ENCODE peak calls at places on chromosomes 11 and 22, in nine cellular contexts. J, W, R, Q, T, U, C, K and G are unnamed samples.

GRCh38 chr11:59766542-59766941 is 11.4 kb downstream of the STX3 start:
- DNase-seq in R (no peak), T (no peak), W (peak), K (no peak), C (no peak), U (no peak), Q (no peak), J (peak), G (no peak)

GRCh38 chr11:23413057-23413456 is 552.8 kb upstream of the CCDC179 start:
- DNase-seq in J (no peak), U (no peak), K (no peak), C (no peak), W (no peak), R (no peak), T (no peak), Q (no peak), G (no peak)

GRCh38 chr22:23750744-23751440 is at the start of gene ZNF70:
- DNase-seq in J (peak), U (no peak), C (no peak), K (peak), Q (peak), W (peak), T (peak), R (peak), G (peak)

GRCh38 chr22:23054531-23055257 is 15.6 kb upstream of the GNAZ start:
- DNase-seq in T (no peak), W (peak), Q (no peak), J (peak), U (no peak), K (no peak), C (peak), R (no peak), G (no peak)

GRCh38 chr11:2704356-2704755 is 4.6 kb upstream of the KCNQ1OT1 start:
- DNase-seq in W (no peak), J (no peak), T (no peak), R (no peak), K (no peak), U (no peak), Q (peak), C (no peak), G (no peak)

GRCh38 chr11:108825381-108825780 is 160.5 kb downstream of the DDX10 start:
- DNase-seq in T (no peak), J (no peak), K (no peak), R (no peak), U (no peak), C (no peak), W (no peak), Q (no peak), G (no peak)

GRCh38 chr11:126543691-126544090 is 188.2 kb downstream of the ST3GAL4 start:
- DNase-seq in K (no peak), U (no peak), C (no peak), Q (no peak), R (no peak), T (no peak), W (no peak), J (no peak), G (no peak)

GRCh38 chr22:29195118-29195963 is 10.4 kb upstream of the EMID1 start:
- DNase-seq in C (no peak), U (no peak), R (no peak), J (no peak), K (no peak), T (no peak), W (peak), Q (peak), G (no peak)

GRCh38 chr11:104858882-104859735 is 39.2 kb downstream of the CASP12 start:
- DNase-seq in C (no peak), R (no peak), T (no peak), W (no peak), J (no peak), U (no peak), K (no peak), Q (no peak), G (no peak)

GRCh38 chr22:32850157-32850556 is 48.7 kb downstream of the TIMP3 start:
- DNase-seq in W (no peak), R (no peak), K (no peak), J (no peak), U (no peak), Q (no peak), C (no peak), T (no peak), G (no peak)

GRCh38 chr11:65172600-65172999 is 2.6 kb downstream of the SPDYC start:
- DNase-seq in C (no peak), U (no peak), J (no peak), Q (no peak), T (no peak), W (no peak), R (no peak), K (no peak), G (no peak)

GRCh38 chr11:113550179-113550578 is 75.0 kb upstream of the DRD2 start:
- DNase-seq in J (no peak), C (no peak), W (no peak), U (no peak), K (no peak), T (no peak), Q (no peak), R (no peak), G (no peak)

GRCh38 chr11:119484741-119485605 is 62.0 kb upstream of the THY1 start:
- DNase-seq in Q (peak), C (peak), K (no peak), W (peak), R (no peak), T (no peak), J (peak), U (no peak), G (peak)

GRCh38 chr11:78715639-78716311 is 141.1 kb upstream of the NARS2 start:
- DNase-seq in J (peak), Q (no peak), C (no peak), T (peak), U (peak), R (peak), W (peak), K (no peak), G (no peak)

GRCh38 chr11:70423523-70424505 is 25.5 kb downstream of the CTTN start:
- DNase-seq in Q (no peak), W (peak), C (no peak), K (no peak), T (peak), J (no peak), R (no peak), U (no peak), G (no peak)

GRCh38 chr11:103961010-103961409 is 75.4 kb upstream of the DDI1 start:
- DNase-seq in U (no peak), J (no peak), C (no peak), R (no peak), Q (no peak), T (peak), K (no peak), W (no peak), G (no peak)

GRCh38 chr11:28144808-28145207 is 36.6 kb downstream of the METTL15 start:
- DNase-seq in J (no peak), W (no peak), C (no peak), U (no peak), T (no peak), K (no peak), R (no peak), Q (no peak), G (no peak)

GRCh38 chr22:36725366-36726006 is 21.9 kb upstream of the CACNG2 start:
- DNase-seq in R (no peak), J (no peak), C (no peak), K (no peak), T (no peak), Q (peak), W (no peak), U (no peak), G (no peak)

GRCh38 chr11:92632510-92632909 is 336.9 kb upstream of the MTNR1B start:
- DNase-seq in Q (no peak), J (no peak), K (no peak), U (no peak), R (no peak), C (peak), W (no peak), T (no peak), G (no peak)

GRCh38 chr11:75262961-75263852 is 22.6 kb downstream of the TPBGL start:
- DNase-seq in R (peak), C (no peak), Q (peak), J (no peak), K (no peak), T (no peak), U (no peak), W (no peak), G (no peak)

GRCh38 chr11:96137357-96137756 is 205.6 kb downstream of the MAML2 start:
- DNase-seq in Q (no peak), T (no peak), U (no peak), C (no peak), K (no peak), J (no peak), W (no peak), R (no peak), G (no peak)

GRCh38 chr11:35615911-35616900 is 2.1 kb upstream of the FJX1 start:
- DNase-seq in C (no peak), Q (no peak), J (no peak), W (peak), K (peak), U (no peak), T (peak), R (no peak), G (no peak)

GRCh38 chr11:8207080-8208000 is 38.5 kb upstream of the RIC3 start:
- DNase-seq in U (no peak), Q (no peak), T (no peak), R (no peak), W (no peak), K (no peak), C (no peak), J (peak), G (peak)

GRCh38 chr11:34274712-34275398 is 83.0 kb downstream of the ABTB2 start:
- DNase-seq in Q (peak), R (peak), U (no peak), K (peak), C (peak), W (no peak), T (peak), J (peak), G (peak)

GRCh38 chr11:77502501-77502900 is 28.6 kb upstream of the PAK1 start:
- DNase-seq in K (no peak), J (no peak), T (no peak), R (no peak), Q (no peak), C (no peak), U (no peak), W (no peak), G (no peak)

GRCh38 chr11:125285844-125286243 is 121.3 kb downstream of the PKNOX2 start:
- DNase-seq in W (no peak), C (no peak), Q (no peak), J (no peak), T (no peak), K (no peak), U (no peak), R (no peak), G (no peak)

GRCh38 chr11:18491924-18492323 is 34.8 kb downstream of the TSG101 start:
- DNase-seq in T (no peak), R (no peak), K (no peak), J (no peak), Q (no peak), W (no peak), C (no peak), U (no peak), G (no peak)

GRCh38 chr22:36294801-36295200 is 41.9 kb downstream of the APOL1 start:
- DNase-seq in U (no peak), R (no peak), T (no peak), Q (no peak), K (no peak), W (no peak), C (no peak), J (no peak), G (no peak)

GRCh38 chr11:84396521-84396920 is 1110.4 kb upstream of the CCDC90B start:
- DNase-seq in U (no peak), Q (no peak), C (no peak), J (no peak), T (no peak), W (no peak), K (no peak), R (no peak), G (no peak)

GRCh38 chr11:66207816-66208215 is 60.6 kb upstream of the RAB1B start:
- DNase-seq in Q (peak), K (no peak), T (no peak), R (no peak), C (no peak), J (no peak), U (no peak), W (no peak), G (no peak)

GRCh38 chr11:37087650-37088572 is 489.9 kb upstream of the RAG2 start:
- DNase-seq in U (no peak), C (no peak), T (no peak), W (no peak), R (no peak), Q (no peak), J (no peak), K (no peak), G (no peak)

GRCh38 chr22:48558606-48559402 is 1268.9 kb downstream of the BRD1 start:
- DNase-seq in Q (no peak), C (no peak), U (no peak), K (no peak), R (no peak), W (no peak), J (no peak), T (no peak), G (no peak)

GRCh38 chr22:30667092-30667485 is 586 bp downstream of the DUSP18 start:
- DNase-seq in W (no peak), K (no peak), T (no peak), Q (no peak), C (no peak), J (no peak), U (no peak), R (peak), G (no peak)

GRCh38 chr11:20511982-20512381 is 87.4 kb upstream of the SLC6A5 start:
- DNase-seq in T (no peak), C (no peak), K (no peak), Q (no peak), R (no peak), U (no peak), J (no peak), W (no peak), G (no peak)

GRCh38 chr22:50502628-50503474 is 4.7 kb downstream of the LMF2 start:
- DNase-seq in C (no peak), K (no peak), W (no peak), Q (no peak), J (no peak), U (no peak), R (no peak), T (no peak), G (peak)

GRCh38 chr11:3122775-3123201 is 42.3 kb downstream of the OSBPL5 start:
- DNase-seq in U (no peak), J (no peak), T (no peak), R (no peak), C (no peak), K (no peak), W (no peak), Q (peak), G (peak)

GRCh38 chr11:134754823-134755198 is 342.8 kb upstream of the B3GAT1 start:
- DNase-seq in K (no peak), U (no peak), T (no peak), W (no peak), Q (no peak), J (no peak), R (no peak), C (peak), G (no peak)

GRCh38 chr11:113084297-113084696 is 123.1 kb downstream of the NCAM1 start:
- DNase-seq in C (no peak), U (no peak), R (no peak), Q (no peak), W (no peak), T (no peak), J (no peak), K (no peak), G (no peak)

GRCh38 chr22:45112136-45112879 is 51.4 kb upstream of the NUP50 start:
- DNase-seq in W (no peak), Q (no peak), T (no peak), U (no peak), R (no peak), C (no peak), J (no peak), K (no peak), G (no peak)

GRCh38 chr11:3156661-3157311 is 8.3 kb downstream of the OSBPL5 start:
- DNase-seq in R (no peak), T (no peak), J (no peak), K (no peak), U (no peak), C (no peak), W (no peak), Q (peak), G (no peak)

GRCh38 chr11:41660585-41660984 is 201.1 kb upstream of the LRRC4C start:
- DNase-seq in U (peak), T (peak), C (no peak), K (no peak), Q (no peak), R (no peak), J (no peak), W (no peak), G (no peak)
- TF ChIP-seq CTCF in U (peak), T (no peak), C (no peak), K (no peak), Q (no peak), R (no peak), J (no peak), W (no peak), G (no peak)

DNA sequence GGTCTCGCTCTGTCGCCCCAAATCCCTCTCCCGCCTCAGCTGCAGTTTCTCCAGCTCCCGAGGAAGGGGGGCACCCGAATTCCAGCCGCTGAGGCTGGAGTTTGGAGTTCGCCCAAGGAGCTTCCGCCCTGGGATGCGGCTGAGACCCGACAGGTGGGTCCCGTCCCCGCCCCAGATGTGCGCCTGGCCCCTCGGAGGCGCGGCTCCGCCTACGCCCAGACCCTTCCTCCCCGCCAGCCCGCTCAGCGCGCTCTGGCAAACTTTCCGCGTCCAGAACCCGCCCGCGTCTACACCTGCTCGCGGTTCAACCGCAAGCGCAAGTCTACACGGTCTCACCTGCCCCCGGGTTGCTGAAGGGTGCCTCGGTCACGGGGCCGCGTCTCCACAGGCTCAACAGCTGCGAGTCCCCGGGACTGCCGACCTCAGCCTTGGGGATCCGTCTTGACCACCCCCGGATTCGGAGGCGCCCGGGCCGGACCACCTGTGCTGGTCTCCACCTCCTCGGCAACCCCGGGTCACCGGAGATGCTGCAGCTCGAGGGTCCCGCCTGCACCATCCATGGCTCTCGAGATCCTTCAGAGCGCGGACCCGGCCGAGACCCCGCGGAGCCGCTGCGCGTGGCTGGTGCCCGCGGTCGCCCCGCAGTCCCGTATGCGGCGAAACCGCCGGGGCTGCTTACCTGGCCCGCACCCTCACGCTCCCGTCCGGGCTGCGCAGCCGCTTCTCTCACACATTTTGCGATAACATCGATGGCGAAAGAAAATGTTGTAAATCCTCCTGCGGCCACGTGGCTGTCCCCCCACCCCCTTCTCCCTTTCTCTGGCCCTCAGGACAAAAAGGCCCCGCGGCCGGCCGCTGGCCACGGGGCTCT is 63.6 kb downstream of the NFAM1 start:
- DNase-seq in Q (peak), C (no peak), W (peak), J (no peak), T (no peak), R (peak), U (no peak), K (no peak), G (no peak)
- TF ChIP-seq POLR2A in Q (no peak), C (no peak), W (no peak), J (no peak), T (no peak), R (no peak), U (no peak), K (peak), G (no peak)

GRCh38 chr11:128800871-128801417 is 66.2 kb downstream of the KCNJ1 start:
- DNase-seq in T (no peak), R (no peak), J (no peak), C (no peak), W (no peak), Q (no peak), U (no peak), K (no peak), G (no peak)

GRCh38 chr11:128796275-128796674 is 70.8 kb downstream of the KCNJ1 start:
- DNase-seq in J (no peak), U (no peak), W (no peak), K (no peak), Q (no peak), C (no peak), T (no peak), R (no peak), G (no peak)
- TF ChIP-seq EP300 in J (no peak), U (no peak), W (no peak), K (no peak), Q (no peak), C (no peak), T (no peak), R (no peak), G (no peak)

DNA sequence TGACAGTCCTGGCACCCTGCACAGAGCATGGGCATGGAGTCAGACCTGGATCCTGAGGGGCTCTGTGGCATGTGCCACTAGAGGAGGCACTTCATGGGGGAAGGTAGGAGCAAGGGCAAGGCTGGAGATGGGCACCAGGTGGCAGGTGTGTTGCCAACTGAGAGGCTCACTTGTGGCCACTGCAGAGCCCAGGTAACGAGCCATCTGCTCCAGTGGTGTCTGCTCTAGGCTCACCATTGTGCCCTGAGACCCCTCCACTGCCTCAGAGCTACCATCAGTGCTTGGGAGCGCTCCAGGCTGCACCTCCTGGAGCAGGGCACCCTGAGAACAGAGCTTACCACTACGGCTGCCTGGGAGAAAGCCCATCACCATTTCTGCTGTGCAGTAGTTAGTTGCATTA is 1.3 kb upstream of the ZDHHC8 start:
- DNase-seq in W (no peak), R (no peak), K (no peak), Q (no peak), J (no peak), U (no peak), T (no peak), C (no peak), G (no peak)
- TF ChIP-seq CTCF in W (no peak), R (no peak), K (no peak), Q (no peak), J (no peak), U (no peak), T (no peak), C (no peak), G (no peak)

GRCh38 chr11:95089620-95090542 is at the start of gene ENDOD1:
- DNase-seq in Q (peak), K (peak), C (peak), T (peak), J (peak), W (peak), R (peak), U (no peak), G (peak)
- TF ChIP-seq POLR2A in Q (peak), K (peak), C (no peak), T (peak), J (no peak), W (no peak), R (peak), U (no peak), G (no peak)